ENCODE peak calls at places on chromosomes 5 and 9, in five cellular contexts. U is HCT116, Q is neural progenitor cell, S is GM23248, B is MM.1S. D is an unnamed sample. For H3K79me2 and H3K36me3, the result is how much of the 10 kb centered on the place peaks cover.

GRCh38 chr5:33690736-33691135 is 201.1 kb downstream of the ADAMTS12 start:
- DNase-seq in S (peak), B (no peak), Q (no peak), U (no peak), D (no peak)

GRCh38 chr5:91126448-91126847 is 256.7 kb downstream of the ARRDC3 start:
- DNase-seq in S (peak), Q (no peak), B (no peak), U (no peak), D (no peak)

GRCh38 chr5:163379298-163380155 is 57.9 kb upstream of the CCNG1 start:
- DNase-seq in Q (no peak), B (no peak), U (peak), S (peak), D (no peak)

GRCh38 chr5:179139936-179140235 is 79.7 kb downstream of the ZNF354C start:
- DNase-seq in U (no peak), Q (no peak), S (no peak), B (no peak), D (no peak)

GRCh38 chr5:35908266-35908665 is 30.2 kb downstream of the CAPSL start:
- DNase-seq in U (no peak), B (no peak), S (no peak), Q (no peak), D (peak)

GRCh38 chr5:110159202-110159601 is 469.5 kb downstream of the MAN2A1 start:
- DNase-seq in B (no peak), U (no peak), Q (no peak), S (peak), D (no peak)

GRCh38 chr5:128551476-128551875 is 13.4 kb upstream of the FBN2 start:
- DNase-seq in U (no peak), Q (no peak), B (no peak), S (no peak), D (no peak)

GRCh38 chr9:37302277-37302676 is 120.2 kb upstream of the GRHPR start:
- DNase-seq in S (no peak), Q (no peak), B (peak), U (no peak), D (peak)

GRCh38 chr5:138960145-138960692 is 85.1 kb upstream of the LRRTM2 start:
- DNase-seq in B (no peak), U (no peak), S (no peak), Q (no peak), D (no peak)

GRCh38 chr5:141762790-141763368 is 80.8 kb upstream of the ARAP3 start:
- DNase-seq in U (no peak), Q (no peak), B (peak), S (peak), D (no peak)
- H3K79me2 ChIP-seq in U (under half), Q (under half), B (under half), S (under half), D (under half)

GRCh38 chr5:68479524-68479923 is 264.0 kb downstream of the PIK3R1 start:
- DNase-seq in U (no peak), B (no peak), S (no peak), Q (no peak), D (no peak)
- TF ChIP-seq EZH2phosphoT487 in U (no peak), B (no peak), S (no peak), Q (no peak), D (no peak)

DNA sequence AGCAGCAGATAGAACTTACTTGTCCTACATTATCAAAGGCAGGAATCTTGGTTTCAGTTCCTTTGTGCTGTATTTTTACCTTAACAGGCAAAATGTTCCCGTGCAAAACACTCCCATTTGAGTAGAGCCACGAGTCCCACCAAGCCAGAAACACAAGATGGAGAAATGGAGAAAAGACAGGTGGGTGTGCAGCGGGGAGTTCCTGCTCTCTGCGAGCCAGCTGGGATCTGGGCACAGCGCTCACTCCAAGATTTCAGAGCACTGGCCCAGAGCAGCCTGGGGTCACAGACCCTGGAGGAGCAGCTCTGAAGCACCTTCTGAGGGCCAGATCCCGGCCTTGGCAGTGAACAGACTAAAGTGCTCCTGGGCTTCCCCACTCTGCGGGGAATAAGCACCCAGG is 2.9 kb downstream of the UCK1 start:
- DNase-seq in Q (no peak), B (no peak), S (no peak), U (no peak), D (no peak)
- H3K36me3 ChIP-seq in Q (under half), B (under half), S (under half), U (under half), D (half or more)

GRCh38 chr5:172623313-172623980 is 17.6 kb upstream of the NEURL1B start:
- DNase-seq in Q (no peak), B (no peak), U (no peak), S (no peak), D (no peak)

GRCh38 chr5:172620506-172620905 is 20.6 kb upstream of the NEURL1B start:
- DNase-seq in Q (no peak), B (no peak), U (no peak), S (no peak), D (no peak)

GRCh38 chr5:172624083-172624995 is 16.7 kb upstream of the NEURL1B start:
- DNase-seq in B (no peak), U (no peak), Q (no peak), S (no peak), D (no peak)

GRCh38 chr5:172624996-172625939 is 15.8 kb upstream of the NEURL1B start:
- DNase-seq in B (no peak), U (no peak), S (no peak), Q (no peak), D (no peak)

DNA sequence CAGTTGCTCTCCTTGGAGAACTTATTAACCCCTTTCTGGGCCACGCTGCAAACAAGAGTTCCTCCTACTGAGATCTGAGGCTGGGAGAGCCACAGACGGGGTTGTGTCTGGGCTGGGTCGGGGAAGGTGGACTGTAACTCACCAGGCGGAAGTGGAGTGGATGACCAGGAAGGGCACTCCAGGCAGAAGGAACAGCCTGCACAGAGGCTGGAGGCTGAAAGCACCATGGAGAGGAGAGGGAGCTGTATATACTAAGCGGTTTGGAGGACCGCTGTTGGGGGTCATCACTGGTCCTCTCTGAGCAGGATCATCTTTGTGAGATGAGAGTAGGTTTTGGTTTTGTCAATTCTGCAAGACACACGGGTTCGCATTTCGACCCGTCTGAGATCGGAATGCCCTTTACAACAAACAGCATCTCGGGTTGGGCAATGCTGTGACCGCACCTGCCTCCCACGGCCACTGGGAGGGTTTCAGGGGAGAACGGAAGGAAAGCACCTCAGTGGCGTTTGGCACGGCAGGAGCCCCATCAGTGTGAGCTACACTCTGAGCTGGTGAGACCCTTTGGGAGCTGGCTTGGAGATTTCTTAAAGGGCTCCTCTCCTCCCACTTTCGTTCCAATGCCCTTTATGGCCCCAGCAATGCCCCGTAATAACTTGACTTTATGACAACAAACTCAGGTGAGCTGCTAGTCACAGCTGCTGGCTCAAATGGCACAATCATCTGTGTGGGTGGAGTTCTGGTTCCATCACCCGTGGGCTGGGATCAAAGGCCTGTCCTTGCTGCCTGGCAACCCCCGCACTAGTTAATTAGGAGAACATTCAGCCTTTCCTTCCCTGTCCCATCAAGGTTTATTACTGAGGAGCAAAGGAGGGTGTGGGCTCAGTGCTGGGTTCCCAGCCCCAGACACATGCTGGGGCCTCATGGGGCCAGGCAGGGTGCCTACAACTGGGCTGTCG is 18.7 kb upstream of the NEURL1B start:
- DNase-seq in S (no peak), B (no peak), U (no peak), Q (peak), D (no peak)
- H3K79me2 ChIP-seq in S (under half), B (under half), U (under half), Q (under half), D (under half)

GRCh38 chr5:154653764-154654483 is 101.3 kb upstream of the LARP1 start:
- DNase-seq in S (peak), B (no peak), Q (no peak), U (no peak), D (no peak)
- TF ChIP-seq EZH2phosphoT487 in S (no peak), B (no peak), Q (no peak), U (no peak), D (no peak)

DNA sequence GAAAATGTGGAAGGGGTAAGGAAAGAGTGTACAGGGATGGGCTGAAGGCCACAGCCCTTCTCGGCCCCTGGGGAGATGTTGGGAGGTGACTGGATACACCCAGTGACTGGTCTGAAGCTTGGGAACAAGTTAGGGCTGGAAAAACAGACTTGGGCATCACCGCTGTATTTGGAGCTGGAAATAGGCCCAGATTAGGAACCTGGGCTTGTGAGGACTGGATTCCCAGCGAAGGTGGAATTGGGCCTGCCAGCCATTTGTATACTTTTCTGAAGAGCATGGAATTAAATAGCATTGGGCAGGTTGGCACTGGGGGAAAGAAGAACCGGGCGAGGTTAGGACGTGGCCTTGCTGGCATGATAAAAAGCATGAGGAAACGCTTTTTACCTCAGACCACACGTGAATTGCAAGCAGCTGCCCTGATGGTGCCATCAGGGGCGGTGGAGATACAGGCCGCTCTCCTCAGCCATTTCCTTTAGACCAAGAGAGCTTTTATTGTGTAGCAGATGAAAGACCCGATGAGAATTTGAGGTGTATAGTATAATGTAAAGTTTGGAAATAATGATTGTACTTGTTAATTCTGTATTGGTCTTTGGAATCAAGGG is 37.8 kb downstream of the OTULIN start:
- DNase-seq in Q (no peak), B (no peak), S (no peak), U (no peak), D (no peak)
- H3K36me3 ChIP-seq in Q (under half), B (under half), S (under half), U (under half), D (half or more)

DNA sequence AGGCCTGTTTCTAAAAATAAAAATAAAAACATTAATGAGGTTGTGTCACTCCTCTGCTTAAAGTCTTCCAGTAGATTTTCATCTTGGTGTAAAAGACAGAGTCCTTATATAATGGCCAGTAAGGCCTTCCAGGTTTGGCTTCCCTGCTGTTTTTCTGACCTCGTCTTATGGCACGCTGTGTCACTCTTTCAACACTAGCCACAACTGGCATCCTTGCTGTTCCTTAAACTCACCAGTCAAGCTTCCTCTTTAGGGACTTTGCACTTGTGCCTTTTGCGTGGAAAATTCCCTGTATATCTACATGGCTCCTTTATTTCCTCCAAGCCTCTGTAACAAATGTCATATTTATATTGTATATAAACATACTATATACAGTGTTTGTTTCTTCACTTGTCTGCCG is 4.6 kb downstream of the DDX46 start:
- DNase-seq in S (no peak), U (no peak), Q (no peak), B (no peak), D (no peak)
- H3K79me2 ChIP-seq in S (half or more), U (half or more), Q (half or more), B (half or more), D (half or more)

GRCh38 chr5:17123785-17124184 is 93.6 kb upstream of the BASP1 start:
- DNase-seq in Q (no peak), B (no peak), S (no peak), U (no peak), D (no peak)

GRCh38 chr5:17127743-17128231 is 89.6 kb upstream of the BASP1 start:
- DNase-seq in S (peak), B (no peak), Q (no peak), U (no peak), D (no peak)

GRCh38 chr5:17132444-17133083 is 84.9 kb upstream of the BASP1 start:
- DNase-seq in Q (peak), S (peak), B (peak), U (no peak), D (peak)

GRCh38 chr5:17135050-17135449 is 82.4 kb upstream of the BASP1 start:
- DNase-seq in Q (no peak), B (no peak), S (no peak), U (no peak), D (no peak)

DNA sequence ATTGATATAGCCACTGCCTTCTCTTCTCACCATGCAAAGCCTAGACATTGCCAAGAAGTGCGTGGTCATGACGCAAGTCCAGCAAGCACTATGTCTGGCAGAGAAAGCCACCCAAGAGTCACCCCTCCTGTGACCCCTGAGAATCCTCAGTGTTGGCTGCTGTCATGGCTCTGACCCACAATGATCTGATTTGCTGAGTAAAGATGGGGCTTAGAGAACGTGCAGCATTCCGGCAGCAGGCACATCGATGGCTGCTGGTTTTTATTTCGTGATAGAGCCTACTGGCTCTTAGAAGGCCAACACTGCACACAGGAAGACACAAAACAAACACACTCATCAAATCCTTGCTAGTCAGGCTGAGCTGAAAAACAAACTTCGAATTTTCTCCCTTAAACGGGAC is 88.3 kb upstream of the BASP1 start:
- DNase-seq in U (no peak), Q (no peak), B (no peak), S (no peak), D (no peak)
- TF ChIP-seq EZH2phosphoT487 in U (no peak), Q (no peak), B (no peak), S (no peak), D (no peak)

DNA sequence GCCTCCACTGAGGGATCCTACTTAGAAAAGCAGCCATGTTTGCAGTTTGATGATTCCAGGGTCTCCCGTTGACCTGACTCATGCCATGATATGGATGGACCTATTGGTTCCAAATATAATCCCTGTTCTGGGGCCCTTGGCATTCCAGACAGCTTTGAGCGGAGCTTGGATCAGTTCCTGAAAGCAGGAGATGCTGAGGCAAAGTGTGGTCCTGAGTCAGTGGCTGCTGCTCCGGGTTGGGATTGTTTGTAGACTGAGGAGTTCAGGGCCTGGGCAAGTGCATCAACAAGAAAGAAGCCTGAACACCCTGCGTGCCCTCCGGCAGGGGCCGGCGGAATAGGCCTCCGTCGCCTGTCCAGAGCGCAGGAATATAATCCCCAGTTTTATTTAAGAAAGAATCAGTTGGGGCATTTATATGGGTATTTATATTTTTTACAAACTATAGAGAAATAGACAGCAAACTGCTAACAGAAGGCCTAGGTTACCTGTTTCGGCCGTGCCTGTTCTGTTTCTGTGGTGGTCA is 50.6 kb downstream of the LRSAM1 start:
- DNase-seq in B (no peak), S (no peak), U (no peak), Q (no peak), D (no peak)
- H3K36me3 ChIP-seq in B (under half), S (under half), U (under half), Q (under half), D (under half)